ENCODE peak calls at places on chromosomes 4 and X, in five cellular contexts. A is suprapubic skin, H is endodermal cell, G is H9, E is lower leg skin. Y is an unnamed sample.

GRCh38 chrX:30957753-30958152 is 68.7 kb upstream of the TAB3 start:
- DNase-seq in A (no peak), H (peak; percentile 55), G (no peak), E (peak; percentile 14), Y (no peak)

GRCh38 chrX:2965965-2966364 is 36.8 kb upstream of the ARSD start:
- DNase-seq in A (peak; percentile 2), H (no peak), G (no peak), E (no peak), Y (no peak)

GRCh38 chr4:152806492-152807125 is 26.9 kb downstream of the ARFIP1 start:
- DNase-seq in A (no peak), H (no peak), G (no peak), E (no peak), Y (no peak)

GRCh38 chr4:2247128-2248043 is 5.5 kb upstream of the HAUS3 start:
- DNase-seq in A (peak; percentile 61), H (peak; percentile 41), G (no peak), E (no peak), Y (peak; percentile 8)

GRCh38 chr4:86981789-86982188 is 47.0 kb downstream of the AFF1 start:
- DNase-seq in A (no peak), H (no peak), G (no peak), E (no peak), Y (no peak)

GRCh38 chr4:180336494-180337090 is 1906.6 kb upstream of the TENM3 start:
- DNase-seq in A (no peak), H (no peak), G (no peak), E (no peak), Y (no peak)

GRCh38 chrX:49269768-49270248 is at the start of gene PPP1R3F:
- DNase-seq in A (no peak), H (no peak), G (no peak), E (no peak), Y (no peak)

GRCh38 chr4:94516067-94516466 is 64.3 kb downstream of the PDLIM5 start:
- DNase-seq in A (no peak), H (no peak), G (no peak), E (no peak), Y (no peak)

GRCh38 chr4:39476181-39476873 is 17.5 kb downstream of the LIAS start:
- DNase-seq in A (no peak), H (no peak), G (no peak), E (no peak), Y (no peak)

GRCh38 chr4:137213372-137214173 is 318.7 kb downstream of the PCDH18 start:
- DNase-seq in A (no peak), H (no peak), G (no peak), E (no peak), Y (no peak)

GRCh38 chr4:85147481-85148076 is 181.1 kb upstream of the WDFY3 start:
- DNase-seq in A (no peak), H (peak; percentile 65), G (peak; percentile 35), E (peak; percentile 57), Y (no peak)

GRCh38 chrX:136754641-136755040 is 26.1 kb downstream of the ARHGEF6 start:
- DNase-seq in A (no peak), H (peak; percentile 54), G (no peak), E (peak; percentile 14), Y (no peak)

GRCh38 chrX:38804481-38805293 is 3.4 kb downstream of the MID1IP1 start:
- DNase-seq in A (peak; percentile 67), H (peak; percentile 56), G (no peak), E (no peak), Y (no peak)

GRCh38 chr4:123904882-123905281 is 508.3 kb downstream of the SPRY1 start:
- DNase-seq in A (no peak), H (no peak), G (no peak), E (no peak), Y (no peak)

GRCh38 chrX:38278682-38279081 is 48.6 kb downstream of the RPGR start:
- DNase-seq in A (no peak), H (no peak), G (no peak), E (no peak), Y (no peak)

GRCh38 chrX:135295238-135295943 is 13.9 kb upstream of the ETDC start:
- DNase-seq in A (no peak), H (peak; percentile 85), G (peak; percentile 73), E (no peak), Y (no peak)

GRCh38 chrX:115058276-115058675 is 40.9 kb upstream of the IL13RA2 start:
- DNase-seq in A (no peak), H (no peak), G (no peak), E (peak; percentile 12), Y (no peak)

GRCh38 chr4:119656342-119656741 is 27.7 kb upstream of the PDE5A start:
- DNase-seq in A (no peak), H (peak; percentile 47), G (no peak), E (no peak), Y (no peak)

GRCh38 chr4:76611611-76612010 is 176.6 kb downstream of the SHROOM3 start:
- DNase-seq in A (no peak), H (no peak), G (no peak), E (no peak), Y (no peak)

GRCh38 chrX:42491145-42491907 is 286.6 kb downstream of the PPP1R2C start:
- DNase-seq in A (no peak), H (no peak), G (no peak), E (no peak), Y (no peak)

GRCh38 chr4:118776166-118776954 is 59.6 kb downstream of the SEC24D start:
- DNase-seq in A (no peak), H (no peak), G (no peak), E (no peak), Y (no peak)

GRCh38 chrX:275967-276587 is 5.1 kb upstream of the PLCXD1 start:
- DNase-seq in A (peak; percentile 81), H (peak; percentile 95), G (peak; percentile 88), E (peak; percentile 76), Y (no peak)

GRCh38 chrX:109928596-109929335 is 74.1 kb upstream of the TMEM164 start:
- DNase-seq in A (no peak), H (no peak), G (no peak), E (no peak), Y (no peak)

GRCh38 chr4:173128199-173128890 is 40.3 kb upstream of the GALNT7 start:
- DNase-seq in A (no peak), H (no peak), G (no peak), E (no peak), Y (no peak)

GRCh38 chr4:8182858-8183725 is 16.0 kb upstream of the SH3TC1 start:
- DNase-seq in A (peak; percentile 92), H (no peak), G (no peak), E (peak; percentile 90), Y (no peak)

GRCh38 chr4:74018116-74018515 is 19.6 kb upstream of the CXCL5 start:
- DNase-seq in A (no peak), H (no peak), G (no peak), E (no peak), Y (no peak)

GRCh38 chr4:74016068-74016467 is 17.6 kb upstream of the CXCL5 start:
- DNase-seq in A (no peak), H (no peak), G (no peak), E (no peak), Y (no peak)

GRCh38 chr4:74023709-74024108 is 14.8 kb downstream of the CXCL3 start:
- DNase-seq in A (no peak), H (no peak), G (no peak), E (no peak), Y (no peak)

GRCh38 chr4:74018771-74019170 is 19.7 kb downstream of the CXCL3 start:
- DNase-seq in A (no peak), H (no peak), G (no peak), E (no peak), Y (no peak)

DNA sequence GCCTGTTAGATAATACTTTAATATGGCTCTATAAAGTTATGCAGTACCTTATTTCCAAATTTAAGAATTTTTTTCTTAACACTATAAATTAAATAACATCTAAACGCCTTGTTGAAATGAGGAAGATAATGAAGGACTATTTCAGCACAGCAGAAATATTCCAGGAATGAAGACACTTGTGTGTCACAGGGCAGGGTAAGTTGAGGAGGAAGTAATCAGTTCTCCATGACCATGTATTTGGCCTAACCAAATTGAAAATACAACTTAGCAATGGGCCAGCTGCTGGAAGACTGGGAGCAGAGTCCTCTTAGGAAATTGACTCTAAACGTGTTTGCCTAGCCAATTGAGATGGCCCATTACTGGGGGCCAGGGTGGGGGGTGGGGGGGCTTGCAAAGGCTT is 16.9 kb downstream of the CXCL3 start:
- DNase-seq in A (no peak), H (no peak), G (no peak), E (no peak), Y (no peak)
- TF ChIP-seq CTCF in A (no peak), H (no peak), G (no peak), E (no peak), Y (no peak)

GRCh38 chr4:68175562-68176155 is 46.0 kb upstream of the TMPRSS11F start:
- DNase-seq in A (no peak), H (peak; percentile 75), G (peak; percentile 28), E (no peak), Y (no peak)
- TF ChIP-seq CTCF in A (peak; percentile 45), H (peak; percentile 89), G (peak; percentile 86), E (no peak), Y (peak; percentile 73)

GRCh38 chrX:40877869-40878268 is 142.5 kb upstream of the MED14 start:
- DNase-seq in A (no peak), H (no peak), G (no peak), E (no peak), Y (no peak)
- TF ChIP-seq CTCF in A (peak; percentile 14), H (no peak), G (no peak), E (no peak), Y (peak; percentile 40)

GRCh38 chrX:93538575-93538974 is 134.8 kb downstream of the NAP1L3 start:
- DNase-seq in A (no peak), H (no peak), G (no peak), E (no peak), Y (no peak)
- TF ChIP-seq CTCF in A (no peak), H (peak; percentile 84), G (peak; percentile 83), E (no peak), Y (peak; percentile 44)

DNA sequence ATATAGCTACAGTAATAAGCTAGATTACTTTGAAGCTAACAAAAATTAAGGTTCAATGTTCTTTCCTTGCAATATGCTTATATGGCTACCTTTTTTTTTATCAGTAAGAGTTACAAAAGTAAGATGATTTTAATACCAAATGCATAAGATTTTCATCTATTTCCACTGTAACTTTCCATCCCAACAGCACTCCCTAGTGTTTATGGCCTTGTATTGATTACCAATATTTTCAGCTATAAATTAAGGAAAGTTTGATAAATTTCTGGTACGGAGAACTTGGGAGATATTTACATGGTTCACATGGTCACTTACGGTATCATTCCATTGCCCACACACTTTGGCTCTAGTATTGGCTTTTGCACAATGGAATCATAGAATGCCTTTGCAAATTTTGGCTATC is 448.9 kb upstream of the PABPC4L start:
- DNase-seq in A (no peak), H (no peak), G (no peak), E (no peak), Y (no peak)
- TF ChIP-seq CTCF in A (no peak), H (peak; percentile 56), G (peak; percentile 55), E (no peak), Y (no peak)

GRCh38 chr4:40924793-40925117 is 175.0 kb downstream of the NSUN7 start:
- DNase-seq in A (no peak), H (no peak), G (no peak), E (no peak), Y (no peak)
- TF ChIP-seq CTCF in A (no peak), H (peak; percentile 23), G (peak; percentile 7), E (no peak), Y (no peak)